ENCODE peak calls at places on chromosomes 13 and 19, in four cellular contexts. V, Q, J and E are unnamed samples. For H3K36me3, the result is how much of the 10 kb centered on the place peaks cover.

GRCh38 chr13:112934075-112934474 is 34.9 kb upstream of the MCF2L start:
- DNase-seq in V (no peak), Q (no peak), J (no peak), E (no peak)

GRCh38 chr13:50230365-50230978 is 215.2 kb downstream of the KCNRG start:
- DNase-seq in V (no peak), Q (no peak), J (no peak), E (no peak)

GRCh38 chr19:15463865-15464371 is 426 bp downstream of the RASAL3 start:
- DNase-seq in V (no peak), Q (no peak), J (no peak), E (no peak)

GRCh38 chr13:27450921-27451461 is 627 bp upstream of the MTIF3 start:
- DNase-seq in V (peak), Q (peak), J (peak), E (peak)

GRCh38 chr19:8126511-8126910 is 22.9 kb downstream of the FBN3 start:
- DNase-seq in V (no peak), Q (no peak), J (no peak), E (no peak)

GRCh38 chr13:55661505-55661904 is 1479.2 kb upstream of the PRR20A start:
- DNase-seq in V (no peak), Q (no peak), J (no peak), E (no peak)

GRCh38 chr13:110564472-110564985 is 3.0 kb upstream of the RAB20 start:
- DNase-seq in V (no peak), Q (no peak), J (peak), E (no peak)

GRCh38 chr13:112467236-112467635 is 91.1 kb downstream of the SPACA7 start:
- DNase-seq in V (no peak), Q (no peak), J (no peak), E (no peak)

GRCh38 chr19:56748443-56748842 is 76.9 kb upstream of the ZNF835 start:
- DNase-seq in V (no peak), Q (peak), J (no peak), E (peak)

GRCh38 chr19:32407004-32407992 is 1.7 kb downstream of the DPY19L3 start:
- DNase-seq in V (no peak), Q (peak), J (peak), E (peak)

GRCh38 chr13:21917046-21918010 is 246.5 kb downstream of the FGF9 start:
- DNase-seq in V (no peak), Q (no peak), J (no peak), E (no peak)

GRCh38 chr13:65855276-65855675 is 1374.9 kb downstream of the PCDH9 start:
- DNase-seq in V (no peak), Q (no peak), J (no peak), E (no peak)

GRCh38 chr19:20565321-20566018 is at the start of gene ZNF737:
- DNase-seq in V (peak), Q (peak), J (peak), E (peak)
- TF ChIP-seq CTCF in V (peak), Q (peak), J (peak), E (peak)

DNA sequence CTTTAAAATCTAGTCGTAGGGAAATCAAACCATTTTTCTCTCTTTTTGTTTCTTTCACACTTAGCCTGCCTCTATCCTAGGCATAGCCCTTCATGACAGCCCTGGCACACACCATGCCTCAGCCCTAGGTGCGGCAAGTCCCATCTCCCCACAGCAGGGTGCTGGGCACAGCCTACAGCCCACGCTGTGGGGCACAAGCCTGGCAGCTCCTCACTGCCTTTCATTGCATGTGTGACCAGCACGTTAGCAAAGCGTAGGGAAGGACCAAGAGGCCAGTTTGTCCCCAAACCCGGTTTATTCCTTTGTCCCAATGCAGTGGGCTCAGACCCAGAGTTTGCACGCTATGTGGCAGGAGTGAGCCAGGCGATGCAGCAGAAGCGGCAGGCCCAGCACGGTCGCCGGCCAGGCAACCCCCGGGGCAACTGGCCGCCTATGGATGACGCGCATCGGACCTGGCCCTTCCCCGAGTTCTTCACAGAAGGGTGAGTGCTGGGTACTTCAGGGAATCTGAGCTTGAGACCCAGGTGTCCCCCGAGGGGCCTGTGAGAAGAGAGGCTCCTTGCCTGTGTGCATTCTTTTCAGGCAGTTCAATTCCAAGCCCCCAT is 17.3 kb upstream of the GPI start:
- DNase-seq in V (no peak), Q (no peak), J (no peak), E (no peak)
- H3K36me3 ChIP-seq in V (under half), Q (under half), J (half or more), E (under half)

GRCh38 chr19:3114018-3114726 is 20.0 kb downstream of the GNA11 start:
- DNase-seq in V (no peak), Q (no peak), J (no peak), E (no peak)

GRCh38 chr19:3113100-3114017 is 19.2 kb downstream of the GNA11 start:
- DNase-seq in V (no peak), Q (no peak), J (no peak), E (no peak)

GRCh38 chr19:3115411-3115810 is 20.4 kb upstream of the GNA15 start:
- DNase-seq in V (no peak), Q (no peak), J (no peak), E (no peak)

GRCh38 chr19:3115916-3116602 is 19.8 kb upstream of the GNA15 start:
- DNase-seq in V (no peak), Q (no peak), J (no peak), E (no peak)

GRCh38 chr19:3114811-3115210 is 20.6 kb downstream of the GNA11 start:
- DNase-seq in V (no peak), Q (no peak), J (no peak), E (no peak)
- H3K27ac ChIP-seq in V (no peak), Q (no peak), J (no peak), E (no peak)

DNA sequence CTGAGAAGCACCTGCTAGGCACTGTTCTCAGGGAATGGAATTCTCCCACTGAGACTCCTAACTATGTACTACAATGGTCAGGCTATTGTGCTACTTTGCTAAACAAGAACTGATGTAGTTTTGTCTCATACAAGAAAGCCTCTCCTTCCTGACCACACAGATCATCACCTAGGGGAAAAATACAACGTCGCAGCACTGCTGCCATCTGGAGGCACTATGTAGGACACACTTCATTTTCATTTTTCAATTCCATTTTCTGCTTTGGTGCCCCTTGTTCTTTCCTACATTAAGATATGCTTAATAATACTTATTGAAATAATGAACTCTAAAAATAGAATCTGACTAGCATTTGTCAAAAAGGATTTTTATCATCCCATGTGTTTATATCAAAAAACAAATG is 21.1 kb downstream of the PROSER1 start:
- DNase-seq in V (peak), Q (no peak), J (no peak), E (no peak)
- TF ChIP-seq CTCF in V (peak), Q (no peak), J (peak), E (no peak)

GRCh38 chr19:18998276-18998675 is 35.0 kb downstream of the SUGP2 start:
- DNase-seq in V (no peak), Q (no peak), J (no peak), E (no peak)
- H3K36me3 ChIP-seq in V (under half), Q (under half), J (half or more), E (under half)

DNA sequence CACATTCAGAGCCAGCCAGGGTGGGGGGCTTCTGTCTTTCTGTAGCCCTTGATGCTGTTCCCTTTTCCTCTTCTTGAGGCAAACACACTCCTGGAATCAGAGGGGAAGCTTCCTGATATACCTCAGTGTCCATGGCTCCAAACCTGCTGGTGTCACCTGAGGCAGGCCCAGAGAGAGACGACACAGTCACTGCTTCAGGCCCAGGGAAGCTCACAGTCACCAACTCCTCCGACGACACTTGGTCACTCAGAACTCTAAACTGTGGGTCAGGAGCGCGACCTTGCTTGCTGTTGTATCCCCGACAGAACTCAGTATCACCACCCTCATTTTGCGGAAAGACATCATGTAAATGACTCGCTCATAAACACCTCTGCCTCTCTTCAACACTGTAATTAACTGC is 1.1 kb downstream of the ATP13A1 start:
- DNase-seq in V (no peak), Q (no peak), J (no peak), E (no peak)
- H3K27ac ChIP-seq in V (no peak), Q (no peak), J (peak), E (no peak)

GRCh38 chr19:53540091-53540490 is 2.1 kb downstream of the ZNF331 start:
- DNase-seq in V (no peak), Q (no peak), J (no peak), E (no peak)

GRCh38 chr19:53549354-53549753 is 11.4 kb downstream of the ZNF331 start:
- DNase-seq in V (no peak), Q (no peak), J (no peak), E (no peak)

GRCh38 chr19:53541971-53542370 is 4.0 kb downstream of the ZNF331 start:
- DNase-seq in V (no peak), Q (no peak), J (no peak), E (no peak)

GRCh38 chr19:53546766-53547541 is 9.0 kb downstream of the ZNF331 start:
- DNase-seq in V (no peak), Q (no peak), J (no peak), E (no peak)

DNA sequence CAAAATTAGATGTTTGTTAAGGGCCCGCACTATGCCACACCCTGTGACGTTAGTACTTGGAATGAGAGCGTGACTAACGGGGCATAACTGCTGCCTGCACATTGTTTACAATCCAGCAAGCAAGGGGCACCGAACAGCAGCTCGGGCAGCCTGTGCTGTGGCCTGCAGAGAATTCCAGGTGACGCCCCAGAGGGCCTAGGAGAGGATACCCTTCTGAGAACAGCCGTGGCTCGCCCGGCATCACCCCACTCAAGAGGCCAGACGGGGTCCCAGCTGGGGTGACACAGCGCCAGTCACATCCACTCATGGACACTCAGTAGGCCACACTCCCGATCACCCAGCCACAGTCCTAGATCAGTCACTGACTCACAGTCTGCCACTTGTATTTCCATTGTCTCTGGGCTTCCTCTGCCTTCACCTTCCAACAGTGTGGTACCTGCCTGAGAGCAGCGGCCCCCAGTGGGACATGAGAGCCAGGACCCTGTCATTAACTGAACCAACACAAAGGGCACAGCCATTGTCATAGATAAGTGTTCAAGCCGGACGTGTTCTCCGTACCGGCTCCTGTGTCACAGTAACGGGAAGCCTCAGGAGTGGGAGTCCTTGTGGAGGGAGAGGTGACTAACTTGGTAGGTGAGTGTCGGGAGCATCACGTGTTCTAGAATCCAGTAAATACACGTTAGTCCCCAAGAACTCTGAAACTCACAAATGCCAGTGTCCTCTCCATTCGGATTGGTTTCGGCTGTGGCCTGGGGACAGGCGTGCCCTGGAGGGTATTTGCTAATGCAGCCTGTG is 7.5 kb downstream of the ZNF331 start:
- DNase-seq in V (no peak), Q (no peak), J (no peak), E (no peak)
- TF ChIP-seq CTCF in V (no peak), Q (no peak), J (no peak), E (no peak)